ENCODE peak calls at places on chromosomes 16 and 17, in ten cellular contexts. W, M, Y, C, I, R, N, E, X and T are unnamed samples.

GRCh38 chr17:64262125-64262421 is 987 bp downstream of the TEX2 start:
- DNase-seq in C (no peak), N (no peak), M (no peak), X (no peak), W (no peak), R (no peak), E (no peak), Y (peak), I (no peak), T (no peak)

GRCh38 chr17:19328441-19329061 is 34.0 kb downstream of the B9D1 start:
- DNase-seq in I (no peak), X (no peak), C (no peak), Y (no peak), E (no peak), R (no peak), N (no peak), M (no peak), W (no peak), T (no peak)

GRCh38 chr17:73691321-73691766 is 47.1 kb upstream of the SDK2 start:
- DNase-seq in C (no peak), I (no peak), N (no peak), Y (no peak), X (no peak), E (no peak), M (no peak), W (no peak), R (peak), T (no peak)

GRCh38 chr16:85173981-85174751 is 61.9 kb upstream of the CIBAR2 start:
- DNase-seq in R (no peak), W (peak), X (no peak), Y (no peak), C (no peak), M (no peak), I (no peak), N (no peak), E (no peak), T (no peak)

GRCh38 chr16:57601801-57602478 is 26.5 kb upstream of the ADGRG1 start:
- DNase-seq in I (no peak), M (no peak), W (no peak), X (no peak), N (no peak), C (peak), R (peak), E (peak), Y (peak), T (peak)

GRCh38 chr17:73531171-73531570 is 113.1 kb downstream of the SDK2 start:
- DNase-seq in M (no peak), Y (no peak), C (no peak), W (no peak), N (no peak), X (no peak), R (no peak), E (no peak), I (no peak), T (no peak)

GRCh38 chr17:15377608-15378007 is 36.2 kb upstream of the TEKT3 start:
- DNase-seq in W (peak), N (no peak), X (no peak), I (no peak), Y (no peak), E (no peak), M (no peak), C (no peak), R (no peak), T (no peak)

GRCh38 chr17:80005360-80006338 is 30.0 kb downstream of the TBC1D16 start:
- DNase-seq in E (peak), I (peak), X (no peak), Y (peak), W (peak), C (peak), R (peak), N (peak), M (peak), T (peak)

GRCh38 chr16:79328327-79329162 is 272.0 kb downstream of the MAF start:
- DNase-seq in N (no peak), W (no peak), C (no peak), Y (no peak), R (no peak), X (no peak), I (no peak), E (no peak), M (no peak), T (no peak)

GRCh38 chr17:2054740-2055493 is at the start of gene HIC1:
- DNase-seq in I (peak), N (peak), R (peak), C (peak), X (peak), M (peak), E (peak), Y (peak), W (peak), T (peak)

GRCh38 chr16:2736476-2737237 is 15.8 kb upstream of the SRRM2 start:
- DNase-seq in R (no peak), Y (no peak), C (no peak), E (no peak), X (no peak), I (no peak), N (no peak), M (no peak), W (no peak), T (no peak)

GRCh38 chr16:12067714-12068401 is 91.3 kb downstream of the SNX29 start:
- DNase-seq in W (peak), M (no peak), X (peak), R (peak), C (peak), N (no peak), I (peak), Y (peak), E (peak), T (peak)

GRCh38 chr16:31145398-31145990 is 4.4 kb downstream of the PRSS36 start:
- DNase-seq in I (no peak), R (no peak), X (no peak), E (no peak), N (no peak), C (no peak), W (no peak), M (no peak), Y (no peak), T (no peak)

GRCh38 chr17:81895400-81895799 is 3.9 kb downstream of the ANAPC11 start:
- DNase-seq in M (no peak), R (no peak), N (no peak), I (no peak), Y (no peak), W (no peak), C (no peak), E (no peak), X (no peak), T (no peak)

GRCh38 chr17:41989702-41990419 is 23.3 kb downstream of the CNP start:
- DNase-seq in E (no peak), W (peak), N (no peak), C (no peak), I (no peak), R (no peak), M (no peak), Y (no peak), X (no peak), T (no peak)

GRCh38 chr17:77365584-77366186 is 224.9 kb downstream of the SEC14L1 start:
- DNase-seq in C (no peak), E (no peak), M (no peak), W (peak), R (no peak), Y (no peak), N (peak), X (no peak), I (no peak), T (no peak)

GRCh38 chr17:80453980-80454556 is 22.3 kb downstream of the NPTX1 start:
- DNase-seq in M (no peak), X (no peak), Y (peak), R (no peak), N (no peak), W (no peak), E (no peak), I (no peak), C (no peak), T (no peak)

GRCh38 chr16:3825103-3825502 is 55.4 kb downstream of the CREBBP start:
- DNase-seq in N (no peak), I (no peak), M (no peak), R (no peak), C (no peak), W (no peak), X (no peak), Y (no peak), E (peak), T (no peak)

GRCh38 chr16:83992624-83993023 is 24.6 kb downstream of the NECAB2 start:
- DNase-seq in Y (no peak), C (no peak), X (no peak), R (no peak), I (no peak), W (no peak), N (no peak), E (no peak), M (no peak), T (no peak)

GRCh38 chr16:71669926-71670536 is 44.0 kb downstream of the MARVELD3 start:
- DNase-seq in I (no peak), M (no peak), X (no peak), C (no peak), N (no peak), R (no peak), Y (no peak), W (peak), E (no peak), T (no peak)

GRCh38 chr16:9138731-9139501 is 47.5 kb downstream of the HAPSTR1 start:
- DNase-seq in M (peak), I (peak), C (peak), R (peak), N (peak), Y (peak), E (peak), W (peak), X (peak), T (peak)

GRCh38 chr17:67500261-67500660 is 123.2 kb downstream of the PITPNC1 start:
- DNase-seq in I (no peak), Y (no peak), X (no peak), R (no peak), E (no peak), N (no peak), C (no peak), W (no peak), M (no peak), T (no peak)

GRCh38 chr17:75991396-75991795 is 9.3 kb upstream of the CDK3 start:
- DNase-seq in Y (no peak), R (no peak), I (no peak), N (no peak), W (no peak), E (no peak), C (no peak), X (no peak), M (no peak), T (no peak)

GRCh38 chr17:71926746-71927398 is 193.9 kb upstream of the SOX9 start:
- DNase-seq in X (no peak), W (no peak), C (no peak), N (no peak), Y (no peak), R (no peak), M (no peak), I (no peak), E (no peak), T (no peak)

GRCh38 chr16:4414187-4414909 is 2.0 kb downstream of the CORO7 start:
- DNase-seq in N (no peak), R (no peak), W (no peak), M (peak), E (peak), I (peak), C (peak), Y (peak), X (peak), T (peak)

GRCh38 chr17:36459045-36459444 is 27.4 kb upstream of the ZNHIT3 start:
- DNase-seq in W (no peak), C (no peak), I (no peak), X (no peak), R (no peak), M (no peak), N (no peak), E (no peak), Y (no peak), T (no peak)

GRCh38 chr16:29906520-29907244 is 6.4 kb downstream of the ASPHD1 start:
- DNase-seq in E (no peak), N (no peak), W (no peak), C (no peak), I (no peak), X (no peak), R (no peak), M (no peak), Y (no peak), T (no peak)

GRCh38 chr16:63745456-63745855 is 1376.4 kb downstream of the CDH11 start:
- DNase-seq in M (no peak), W (no peak), X (no peak), I (no peak), R (no peak), N (no peak), C (no peak), Y (no peak), E (no peak), T (no peak)

GRCh38 chr16:81366316-81366932 is 51.7 kb downstream of the GAN start:
- DNase-seq in W (peak), M (no peak), E (peak), N (no peak), X (no peak), I (no peak), Y (no peak), R (no peak), C (no peak), T (peak)

GRCh38 chr16:997440-998051 is 16.0 kb downstream of the SOX8 start:
- DNase-seq in R (peak), E (peak), N (peak), Y (peak), W (peak), C (peak), X (peak), M (no peak), I (peak), T (peak)

GRCh38 chr16:12675852-12676251 is 127.8 kb downstream of the CPPED1 start:
- DNase-seq in I (no peak), C (no peak), W (no peak), Y (no peak), N (no peak), M (no peak), E (no peak), X (no peak), R (no peak), T (no peak)

GRCh38 chr16:70706948-70707465 is 21.2 kb upstream of the MTSS2 start:
- DNase-seq in E (no peak), N (no peak), I (no peak), W (peak), Y (no peak), X (no peak), C (no peak), M (no peak), R (no peak), T (no peak)

GRCh38 chr16:86362155-86362849 is 148.0 kb upstream of the FOXF1 start:
- DNase-seq in R (no peak), W (no peak), E (no peak), X (no peak), Y (no peak), N (no peak), I (no peak), C (no peak), M (no peak), T (no peak)

GRCh38 chr17:17987901-17988300 is 15.2 kb downstream of the DRC3 start:
- DNase-seq in N (no peak), C (no peak), X (no peak), I (no peak), W (no peak), E (no peak), R (no peak), M (no peak), Y (no peak), T (no peak)

GRCh38 chr17:67585077-67585602 is 132.6 kb upstream of the NOL11 start:
- DNase-seq in W (peak), Y (no peak), R (no peak), M (no peak), C (no peak), I (no peak), N (no peak), E (no peak), X (no peak), T (no peak)